ENCODE peak calls at places on chromosomes 4 and X, in seven cellular contexts. X is GM13977, V is tibial nerve, R is mucosa of descending colon, C is cardiac muscle cell, M is endothelial cell of umbilical vein, B is keratinocyte. J is an unnamed sample.
A peak's percentile ranks its signal among the peaks of the same experiment; 100 is the strongest.

GRCh38 chrX:109952985-109953905 is 49.7 kb upstream of the TMEM164 start:
- DNase-seq in X (peak; percentile 17), V (no peak), R (no peak), C (no peak), M (peak; percentile 27), B (no peak), J (no peak)

GRCh38 chrX:132470830-132471229 is 18.0 kb downstream of the MBNL3 start:
- DNase-seq in X (no peak), V (no peak), R (no peak), C (no peak), M (no peak), B (no peak), J (no peak)

GRCh38 chr4:182642831-182643230 is 274.4 kb downstream of the DCTD start:
- DNase-seq in X (peak; percentile 21), V (no peak), R (no peak), C (no peak), M (peak; percentile 54), B (no peak), J (no peak)

GRCh38 chr4:187687701-187688100 is 307.9 kb upstream of the ZFP42 start:
- DNase-seq in X (no peak), V (no peak), R (no peak), C (no peak), M (no peak), B (no peak), J (no peak)

GRCh38 chr4:13306356-13306755 is 177.8 kb downstream of the RAB28 start:
- DNase-seq in X (no peak), V (no peak), R (no peak), C (no peak), M (no peak), B (no peak), J (no peak)

GRCh38 chr4:6755088-6755753 is 27.3 kb upstream of the KIAA0232 start:
- DNase-seq in X (no peak), V (no peak), R (peak; percentile 24), C (no peak), M (no peak), B (no peak), J (no peak)

GRCh38 chr4:73446336-73446938 is 10.4 kb downstream of the AFP start:
- DNase-seq in X (peak; percentile 59), V (no peak), R (no peak), C (peak; percentile 65), M (peak; percentile 40), B (peak; percentile 46), J (no peak)

GRCh38 chrX:24842486-24842885 is 148.8 kb downstream of the POLA1 start:
- DNase-seq in X (no peak), V (no peak), R (no peak), C (no peak), M (no peak), B (no peak), J (no peak)

GRCh38 chrX:16187024-16187698 is 19.9 kb downstream of the MAGEB17 start:
- DNase-seq in X (no peak), V (no peak), R (no peak), C (no peak), M (peak; percentile 24), B (no peak), J (no peak)

GRCh38 chr4:172998527-172999469 is 169.8 kb upstream of the GALNT7 start:
- DNase-seq in X (no peak), V (no peak), R (no peak), C (no peak), M (peak; percentile 30), B (no peak), J (no peak)

GRCh38 chr4:142817442-142817841 is 28.7 kb downstream of the INPP4B start:
- DNase-seq in X (no peak), V (no peak), R (no peak), C (no peak), M (no peak), B (peak; percentile 33), J (no peak)

GRCh38 chrX:71996826-71997225 is 86.2 kb downstream of the NHSL2 start:
- DNase-seq in X (no peak), V (peak; percentile 65), R (no peak), C (no peak), M (no peak), B (no peak), J (no peak)

GRCh38 chr4:162705130-162705803 is 461.4 kb downstream of the NAF1 start:
- DNase-seq in X (no peak), V (no peak), R (no peak), C (peak; percentile 2), M (no peak), B (no peak), J (no peak)

GRCh38 chr4:4781936-4782754 is 77.3 kb upstream of the MSX1 start:
- DNase-seq in X (no peak), V (no peak), R (no peak), C (no peak), M (no peak), B (no peak), J (no peak)

GRCh38 chr4:114997596-114997995 is 115.8 kb downstream of the NDST4 start:
- DNase-seq in X (no peak), V (no peak), R (no peak), C (no peak), M (no peak), B (no peak), J (no peak)

GRCh38 chr4:77367638-77368037 is 210.6 kb downstream of the CCNG2 start:
- DNase-seq in X (no peak), V (no peak), R (no peak), C (no peak), M (no peak), B (no peak), J (no peak)

GRCh38 chr4:77201857-77202256 is 44.9 kb downstream of the CCNG2 start:
- DNase-seq in X (no peak), V (no peak), R (no peak), C (no peak), M (no peak), B (peak; percentile 42), J (no peak)

GRCh38 chr4:179110356-179110755 is 1668.1 kb upstream of the AGA start:
- DNase-seq in X (no peak), V (no peak), R (no peak), C (no peak), M (no peak), B (no peak), J (no peak)

DNA sequence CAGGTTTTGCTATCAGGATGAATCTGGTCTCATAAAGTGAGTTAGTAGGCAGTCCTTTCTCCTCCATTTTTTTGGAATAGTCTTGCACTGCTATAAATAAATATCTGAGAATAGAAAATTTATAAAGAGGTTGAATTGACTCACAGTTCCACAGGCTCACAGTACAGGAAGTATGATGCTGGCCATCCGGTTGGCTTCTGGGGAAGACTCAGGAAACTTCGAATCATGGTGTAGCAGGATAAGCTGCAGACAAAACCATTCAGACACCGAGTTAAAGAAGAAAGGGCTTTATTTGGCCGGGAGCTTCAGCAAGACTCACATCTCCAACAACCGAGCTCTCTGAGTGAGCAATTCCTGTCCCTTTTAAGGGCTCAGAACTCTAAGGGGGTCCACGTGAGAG is 348.2 kb downstream of the KCTD8 start:
- DNase-seq in X (no peak), V (no peak), R (no peak), C (no peak), M (peak; percentile 42), B (no peak), J (no peak)
- TF ChIP-seq CTCF in X (no peak), V (no peak), R (no peak), C (no peak), M (no peak), B (no peak), J (no peak)

GRCh38 chrX:15050395-15050794 is 177.2 kb downstream of the MOSPD2 start:
- DNase-seq in X (no peak), V (no peak), R (no peak), C (no peak), M (no peak), B (no peak), J (no peak)
- TF ChIP-seq CTCF in X (no peak), V (no peak), R (no peak), C (no peak), M (no peak), B (peak; percentile 5), J (no peak)

DNA sequence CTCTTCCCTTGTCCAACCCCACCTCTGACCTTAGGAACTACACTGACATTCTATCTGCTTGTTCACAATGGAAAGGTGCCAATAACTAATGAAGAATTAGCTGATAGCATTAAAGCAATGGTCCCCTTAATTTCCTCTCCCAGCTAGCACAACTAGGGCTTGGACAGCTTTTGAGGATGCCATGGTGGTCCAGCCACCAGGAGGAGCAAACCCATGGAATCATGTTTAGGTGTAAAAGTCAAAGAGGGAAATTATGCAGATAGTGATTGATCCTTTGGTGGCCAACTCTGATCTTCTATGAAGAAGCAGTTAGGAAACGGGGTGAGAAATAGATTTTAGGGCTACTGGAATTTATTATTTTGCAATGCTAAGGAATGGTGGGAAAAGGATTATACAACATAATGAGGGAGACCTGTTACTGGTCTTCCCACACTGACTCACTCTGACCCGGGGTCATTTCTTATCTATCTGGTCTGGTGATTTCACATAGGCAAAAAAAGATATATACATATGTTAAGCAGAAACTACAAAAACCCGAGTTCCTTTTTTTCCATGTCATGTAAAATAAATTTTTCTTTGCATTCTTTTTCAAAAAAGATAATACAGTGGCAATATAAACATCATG is 45.8 kb upstream of the FBXW7 start:
- DNase-seq in X (no peak), V (no peak), R (no peak), C (no peak), M (no peak), B (no peak), J (no peak)
- TF ChIP-seq CTCF in X (no peak), V (no peak), R (no peak), C (peak; percentile 42), M (no peak), B (no peak), J (no peak)

GRCh38 chrX:134482371-134482770 is 22.4 kb downstream of the HPRT1 start:
- DNase-seq in X (no peak), V (no peak), R (no peak), C (no peak), M (no peak), B (no peak), J (no peak)

GRCh38 chrX:134478374-134478773 is 18.4 kb downstream of the HPRT1 start:
- DNase-seq in X (no peak), V (no peak), R (no peak), C (no peak), M (no peak), B (no peak), J (no peak)

GRCh38 chrX:134481339-134481738 is 21.4 kb downstream of the HPRT1 start:
- DNase-seq in X (no peak), V (no peak), R (no peak), C (no peak), M (no peak), B (no peak), J (no peak)

GRCh38 chrX:134476284-134476683 is 16.3 kb downstream of the HPRT1 start:
- DNase-seq in X (no peak), V (no peak), R (no peak), C (no peak), M (no peak), B (no peak), J (no peak)

GRCh38 chrX:134480061-134480460 is 20.1 kb downstream of the HPRT1 start:
- DNase-seq in X (no peak), V (no peak), R (no peak), C (no peak), M (no peak), B (no peak), J (no peak)
- TF ChIP-seq CTCF in X (no peak), V (no peak), R (no peak), C (no peak), M (no peak), B (no peak), J (no peak)

GRCh38 chrX:111164728-111165127 is 68.7 kb downstream of the PAK3 start:
- DNase-seq in X (no peak), V (no peak), R (no peak), C (peak; percentile 27), M (no peak), B (no peak), J (no peak)
- TF ChIP-seq CTCF in X (peak; percentile 37), V (no peak), R (no peak), C (peak; percentile 22), M (no peak), B (peak; percentile 26), J (no peak)

J was measured in CD8-positive, alpha-beta T cell.